ENCODE peak calls at places on chromosomes 11 and 22, in eight cellular contexts. H is left colon; J is hippocampal formation; Q is suprapubic skin; E is stimulated activated CD8-positive, alpha-beta memory T cell treated with anti-CD3 and anti-CD28 coated beads, Interleukin-7, amount 100 ng/mL, for 24 hours; U is smooth muscle cell of the brain vasculature; V is stimulated activated naive CD8-positive, alpha-beta T cell treated with anti-CD3 and anti-CD28 coated beads, Interleukin-15, amount 100 ng/mL, for 72 hours; D is cardiac muscle cell. B is an unnamed sample.

GRCh38 chr11:10441021-10441523 is 14.0 kb upstream of the AMPD3 start:
- DNase-seq in H (no peak), J (no peak), Q (no peak), E (no peak), U (no peak), V (no peak), D (no peak), B (no peak)

GRCh38 chr11:123056835-123057491 is 5.0 kb downstream of the HSPA8 start:
- DNase-seq in H (no peak), J (no peak), Q (no peak), E (no peak), U (no peak), V (no peak), D (no peak), B (no peak)

GRCh38 chr22:26906464-26906863 is 249.1 kb downstream of the MIAT start:
- DNase-seq in H (no peak), J (no peak), Q (no peak), E (no peak), U (no peak), V (no peak), D (no peak), B (no peak)

GRCh38 chr11:84310261-84310660 is 1024.1 kb upstream of the CCDC90B start:
- DNase-seq in H (no peak), J (no peak), Q (no peak), E (no peak), U (no peak), V (no peak), D (no peak), B (no peak)

GRCh38 chr11:90493379-90493778 is 270.5 kb upstream of the CHORDC1 start:
- DNase-seq in H (no peak), J (no peak), Q (no peak), E (no peak), U (no peak), V (no peak), D (no peak), B (no peak)

GRCh38 chr22:35971418-35972119 is 57.1 kb downstream of the RBFOX2 start:
- DNase-seq in H (no peak), J (no peak), Q (no peak), E (no peak), U (peak; percentile 81), V (no peak), D (peak; percentile 37), B (no peak)

GRCh38 chr11:86106916-86107315 is 38.0 kb upstream of the PICALM start:
- DNase-seq in H (no peak), J (no peak), Q (no peak), E (no peak), U (no peak), V (no peak), D (no peak), B (no peak)

GRCh38 chr11:79663012-79663411 is 222.2 kb upstream of the TENM4 start:
- DNase-seq in H (no peak), J (no peak), Q (no peak), E (no peak), U (no peak), V (no peak), D (peak; percentile 63), B (no peak)

GRCh38 chr11:45089251-45089650 is 57.2 kb upstream of the PRDM11 start:
- DNase-seq in H (peak; percentile 58), J (no peak), Q (peak; percentile 88), E (no peak), U (peak; percentile 21), V (no peak), D (no peak), B (peak; percentile 88)

GRCh38 chr11:11871991-11872401 is 30.2 kb downstream of the USP47 start:
- DNase-seq in H (no peak), J (no peak), Q (no peak), E (no peak), U (no peak), V (no peak), D (no peak), B (no peak)

GRCh38 chr11:122772945-122773344 is 65.4 kb upstream of the CRTAM start:
- DNase-seq in H (no peak), J (no peak), Q (no peak), E (no peak), U (no peak), V (no peak), D (no peak), B (no peak)

B was measured in body of pancreas.